ENCODE peak calls at places on chromosome 15, in ten cellular contexts. One of them, this sample, is unnamed.

GRCh38 chr15:31338879-31339557 is 12.4 kb downstream of the KLF13 start:
- DNase-seq in ureter: peak
- DNase-seq in AG09309: peak
- DNase-seq in heart right ventricle: peak
- DNase-seq in stimulated activated CD4-positive, alpha-beta T cell treated with anti-CD3 and anti-CD28 coated beads, Interleukin-2, amount 100 ng/mL, for 48 hours: no peak
- DNase-seq in posterior vena cava: peak
- DNase-seq in naive thymus-derived CD4-positive, alpha-beta T cell: no peak
- DNase-seq in DMS79 treated with DMSO at 0.1 percent for 48 hours: peak
- DNase-seq in activated CD8-positive, alpha-beta memory T cell treated with anti-CD3 and anti-CD28 coated beads for 24 hours: no peak
- DNase-seq in NCI-H2081: peak
- DNase-seq in this sample: peak

GRCh38 chr15:89358435-89358754 is 23.8 kb upstream of the POLG start:
- DNase-seq in ureter: no peak
- DNase-seq in AG09309: no peak
- DNase-seq in heart right ventricle: no peak
- DNase-seq in stimulated activated CD4-positive, alpha-beta T cell treated with anti-CD3 and anti-CD28 coated beads, Interleukin-2, amount 100 ng/mL, for 48 hours: no peak
- DNase-seq in posterior vena cava: no peak
- DNase-seq in naive thymus-derived CD4-positive, alpha-beta T cell: no peak
- DNase-seq in DMS79 treated with DMSO at 0.1 percent for 48 hours: no peak
- DNase-seq in activated CD8-positive, alpha-beta memory T cell treated with anti-CD3 and anti-CD28 coated beads for 24 hours: no peak
- DNase-seq in NCI-H2081: no peak
- DNase-seq in this sample: no peak

GRCh38 chr15:58771621-58772235 is 626 bp downstream of the MINDY2 start:
- DNase-seq in ureter: peak
- DNase-seq in AG09309: no peak
- DNase-seq in heart right ventricle: peak
- DNase-seq in stimulated activated CD4-positive, alpha-beta T cell treated with anti-CD3 and anti-CD28 coated beads, Interleukin-2, amount 100 ng/mL, for 48 hours: peak
- DNase-seq in posterior vena cava: peak
- DNase-seq in naive thymus-derived CD4-positive, alpha-beta T cell: peak
- DNase-seq in DMS79 treated with DMSO at 0.1 percent for 48 hours: peak
- DNase-seq in activated CD8-positive, alpha-beta memory T cell treated with anti-CD3 and anti-CD28 coated beads for 24 hours: peak
- DNase-seq in NCI-H2081: peak
- DNase-seq in this sample: no peak

GRCh38 chr15:68818671-68819450 is 1.8 kb downstream of the ANP32A start:
- DNase-seq in ureter: peak
- DNase-seq in AG09309: no peak
- DNase-seq in heart right ventricle: peak
- DNase-seq in stimulated activated CD4-positive, alpha-beta T cell treated with anti-CD3 and anti-CD28 coated beads, Interleukin-2, amount 100 ng/mL, for 48 hours: peak
- DNase-seq in posterior vena cava: peak
- DNase-seq in naive thymus-derived CD4-positive, alpha-beta T cell: peak
- DNase-seq in DMS79 treated with DMSO at 0.1 percent for 48 hours: no peak
- DNase-seq in activated CD8-positive, alpha-beta memory T cell treated with anti-CD3 and anti-CD28 coated beads for 24 hours: peak
- DNase-seq in NCI-H2081: peak
- DNase-seq in this sample: peak

GRCh38 chr15:57158997-57159668 is 217.2 kb upstream of the CGNL1 start:
- DNase-seq in ureter: no peak
- DNase-seq in AG09309: no peak
- DNase-seq in heart right ventricle: no peak
- DNase-seq in stimulated activated CD4-positive, alpha-beta T cell treated with anti-CD3 and anti-CD28 coated beads, Interleukin-2, amount 100 ng/mL, for 48 hours: no peak
- DNase-seq in posterior vena cava: no peak
- DNase-seq in naive thymus-derived CD4-positive, alpha-beta T cell: no peak
- DNase-seq in DMS79 treated with DMSO at 0.1 percent for 48 hours: no peak
- DNase-seq in activated CD8-positive, alpha-beta memory T cell treated with anti-CD3 and anti-CD28 coated beads for 24 hours: no peak
- DNase-seq in NCI-H2081: peak
- DNase-seq in this sample: no peak

GRCh38 chr15:101675015-101675414 is 22.8 kb upstream of the TM2D3 start:
- DNase-seq in ureter: no peak
- DNase-seq in AG09309: peak
- DNase-seq in heart right ventricle: no peak
- DNase-seq in stimulated activated CD4-positive, alpha-beta T cell treated with anti-CD3 and anti-CD28 coated beads, Interleukin-2, amount 100 ng/mL, for 48 hours: no peak
- DNase-seq in posterior vena cava: no peak
- DNase-seq in naive thymus-derived CD4-positive, alpha-beta T cell: no peak
- DNase-seq in DMS79 treated with DMSO at 0.1 percent for 48 hours: no peak
- DNase-seq in activated CD8-positive, alpha-beta memory T cell treated with anti-CD3 and anti-CD28 coated beads for 24 hours: no peak
- DNase-seq in NCI-H2081: no peak
- DNase-seq in this sample: no peak

GRCh38 chr15:68508485-68509189 is 70.2 kb upstream of the CORO2B start:
- DNase-seq in ureter: no peak
- DNase-seq in AG09309: no peak
- DNase-seq in heart right ventricle: no peak
- DNase-seq in stimulated activated CD4-positive, alpha-beta T cell treated with anti-CD3 and anti-CD28 coated beads, Interleukin-2, amount 100 ng/mL, for 48 hours: no peak
- DNase-seq in posterior vena cava: no peak
- DNase-seq in naive thymus-derived CD4-positive, alpha-beta T cell: no peak
- DNase-seq in DMS79 treated with DMSO at 0.1 percent for 48 hours: no peak
- DNase-seq in activated CD8-positive, alpha-beta memory T cell treated with anti-CD3 and anti-CD28 coated beads for 24 hours: peak
- DNase-seq in NCI-H2081: no peak
- DNase-seq in this sample: peak

GRCh38 chr15:74170845-74171578 is 2.5 kb upstream of the ISLR start:
- DNase-seq in ureter: peak
- DNase-seq in AG09309: no peak
- DNase-seq in heart right ventricle: no peak
- DNase-seq in stimulated activated CD4-positive, alpha-beta T cell treated with anti-CD3 and anti-CD28 coated beads, Interleukin-2, amount 100 ng/mL, for 48 hours: no peak
- DNase-seq in posterior vena cava: no peak
- DNase-seq in naive thymus-derived CD4-positive, alpha-beta T cell: no peak
- DNase-seq in DMS79 treated with DMSO at 0.1 percent for 48 hours: no peak
- DNase-seq in activated CD8-positive, alpha-beta memory T cell treated with anti-CD3 and anti-CD28 coated beads for 24 hours: peak
- DNase-seq in NCI-H2081: no peak
- DNase-seq in this sample: peak

GRCh38 chr15:78212546-78213424 is 21.6 kb downstream of the ACSBG1 start:
- DNase-seq in ureter: peak
- DNase-seq in AG09309: peak
- DNase-seq in heart right ventricle: peak
- DNase-seq in stimulated activated CD4-positive, alpha-beta T cell treated with anti-CD3 and anti-CD28 coated beads, Interleukin-2, amount 100 ng/mL, for 48 hours: no peak
- DNase-seq in posterior vena cava: peak
- DNase-seq in naive thymus-derived CD4-positive, alpha-beta T cell: no peak
- DNase-seq in DMS79 treated with DMSO at 0.1 percent for 48 hours: no peak
- DNase-seq in activated CD8-positive, alpha-beta memory T cell treated with anti-CD3 and anti-CD28 coated beads for 24 hours: no peak
- DNase-seq in NCI-H2081: peak
- DNase-seq in this sample: no peak

GRCh38 chr15:98758224-98758623 is 109.9 kb downstream of the IGF1R start:
- DNase-seq in ureter: no peak
- DNase-seq in AG09309: no peak
- DNase-seq in heart right ventricle: no peak
- DNase-seq in stimulated activated CD4-positive, alpha-beta T cell treated with anti-CD3 and anti-CD28 coated beads, Interleukin-2, amount 100 ng/mL, for 48 hours: no peak
- DNase-seq in posterior vena cava: no peak
- DNase-seq in naive thymus-derived CD4-positive, alpha-beta T cell: no peak
- DNase-seq in DMS79 treated with DMSO at 0.1 percent for 48 hours: no peak
- DNase-seq in activated CD8-positive, alpha-beta memory T cell treated with anti-CD3 and anti-CD28 coated beads for 24 hours: no peak
- DNase-seq in NCI-H2081: no peak
- DNase-seq in this sample: no peak

GRCh38 chr15:28984421-28985375 is 98.9 kb downstream of the APBA2 start:
- DNase-seq in ureter: no peak
- DNase-seq in AG09309: no peak
- DNase-seq in heart right ventricle: no peak
- DNase-seq in stimulated activated CD4-positive, alpha-beta T cell treated with anti-CD3 and anti-CD28 coated beads, Interleukin-2, amount 100 ng/mL, for 48 hours: peak
- DNase-seq in posterior vena cava: peak
- DNase-seq in naive thymus-derived CD4-positive, alpha-beta T cell: no peak
- DNase-seq in DMS79 treated with DMSO at 0.1 percent for 48 hours: no peak
- DNase-seq in activated CD8-positive, alpha-beta memory T cell treated with anti-CD3 and anti-CD28 coated beads for 24 hours: peak
- DNase-seq in NCI-H2081: no peak
- DNase-seq in this sample: peak

GRCh38 chr15:49423021-49423420 is at the start of gene FGF7:
- DNase-seq in ureter: no peak
- DNase-seq in AG09309: peak
- DNase-seq in heart right ventricle: no peak
- DNase-seq in stimulated activated CD4-positive, alpha-beta T cell treated with anti-CD3 and anti-CD28 coated beads, Interleukin-2, amount 100 ng/mL, for 48 hours: no peak
- DNase-seq in posterior vena cava: no peak
- DNase-seq in naive thymus-derived CD4-positive, alpha-beta T cell: no peak
- DNase-seq in DMS79 treated with DMSO at 0.1 percent for 48 hours: no peak
- DNase-seq in activated CD8-positive, alpha-beta memory T cell treated with anti-CD3 and anti-CD28 coated beads for 24 hours: no peak
- DNase-seq in NCI-H2081: no peak
- DNase-seq in this sample: no peak

GRCh38 chr15:83206971-83207621 is 527 bp downstream of the HDGFL3 start:
- DNase-seq in ureter: peak
- DNase-seq in AG09309: no peak
- DNase-seq in heart right ventricle: peak
- DNase-seq in stimulated activated CD4-positive, alpha-beta T cell treated with anti-CD3 and anti-CD28 coated beads, Interleukin-2, amount 100 ng/mL, for 48 hours: no peak
- DNase-seq in posterior vena cava: peak
- DNase-seq in naive thymus-derived CD4-positive, alpha-beta T cell: peak
- DNase-seq in DMS79 treated with DMSO at 0.1 percent for 48 hours: no peak
- DNase-seq in activated CD8-positive, alpha-beta memory T cell treated with anti-CD3 and anti-CD28 coated beads for 24 hours: no peak
- DNase-seq in NCI-H2081: peak
- DNase-seq in this sample: no peak

This sample was measured in osteocyte.